ENCODE peak calls at places on chromosomes 2 and 18, in eight cellular contexts. G is dorsolateral prefrontal cortex, Q is AG04450, E is fibroblast of lung, S is spleen, K is heart right ventricle, X is WERI-Rb-1, O is astrocyte of the spinal cord. M is an unnamed sample.
A peak's percentile ranks its signal among the peaks of the same experiment; 100 is the strongest.

GRCh38 chr18:51767293-51767692 is 569.8 kb upstream of the MEX3C start:
- DNase-seq in G (no peak), Q (no peak), E (no peak), S (no peak), K (no peak), X (no peak), O (no peak), M (no peak)

GRCh38 chr2:70906439-70907018 is 29.2 kb upstream of the ATP6V1B1 start:
- DNase-seq in G (no peak), Q (no peak), E (no peak), S (no peak), K (no peak), X (no peak), O (no peak), M (no peak)

GRCh38 chr2:25254961-25255360 is 86.6 kb upstream of the POMC start:
- DNase-seq in G (no peak), Q (no peak), E (no peak), S (no peak), K (no peak), X (no peak), O (no peak), M (no peak)

GRCh38 chr2:206971805-206972204 is 32.5 kb downstream of the CPO start:
- DNase-seq in G (no peak), Q (peak; percentile 47), E (peak; percentile 60), S (no peak), K (no peak), X (no peak), O (no peak), M (peak; percentile 85)

GRCh38 chr2:133667968-133668367 is 99.7 kb upstream of the NCKAP5 start:
- DNase-seq in G (no peak), Q (no peak), E (no peak), S (no peak), K (no peak), X (no peak), O (no peak), M (no peak)

GRCh38 chr2:26609133-26609532 is 32.0 kb downstream of the CIB4 start:
- DNase-seq in G (no peak), Q (no peak), E (no peak), S (no peak), K (no peak), X (no peak), O (no peak), M (no peak)

GRCh38 chr2:47323822-47324171 is 79.2 kb upstream of the MSH2 start:
- DNase-seq in G (no peak), Q (no peak), E (no peak), S (no peak), K (no peak), X (no peak), O (no peak), M (no peak)

GRCh38 chr2:66236067-66236705 is 198.7 kb upstream of the MEIS1 start:
- DNase-seq in G (no peak), Q (no peak), E (no peak), S (no peak), K (peak; percentile 15), X (no peak), O (no peak), M (no peak)

GRCh38 chr2:54629914-54630609 is 93.4 kb upstream of the EML6 start:
- DNase-seq in G (no peak), Q (no peak), E (no peak), S (no peak), K (peak; percentile 81), X (no peak), O (peak; percentile 19), M (peak; percentile 68)

GRCh38 chr18:28789460-28789859 is 612.5 kb upstream of the CDH2 start:
- DNase-seq in G (no peak), Q (no peak), E (no peak), S (no peak), K (no peak), X (no peak), O (no peak), M (no peak)

GRCh38 chr18:49886891-49887764 is 73.8 kb upstream of the ACAA2 start:
- DNase-seq in G (no peak), Q (no peak), E (no peak), S (no peak), K (no peak), X (peak; percentile 71), O (no peak), M (no peak)

GRCh38 chr2:23803965-23804542 is 122.9 kb downstream of the ATAD2B start:
- DNase-seq in G (no peak), Q (peak; percentile 4), E (peak; percentile 43), S (no peak), K (peak; percentile 17), X (peak; percentile 39), O (peak; percentile 25), M (peak; percentile 61)

GRCh38 chr2:105127288-105127915 is 89.5 kb downstream of the MRPS9 start:
- DNase-seq in G (no peak), Q (no peak), E (no peak), S (peak; percentile 62), K (no peak), X (no peak), O (no peak), M (no peak)

GRCh38 chr2:105126353-105126752 is 88.5 kb downstream of the MRPS9 start:
- DNase-seq in G (no peak), Q (no peak), E (no peak), S (no peak), K (no peak), X (no peak), O (no peak), M (no peak)

GRCh38 chr2:105121417-105121816 is 83.5 kb downstream of the MRPS9 start:
- DNase-seq in G (no peak), Q (no peak), E (no peak), S (no peak), K (no peak), X (no peak), O (no peak), M (no peak)

GRCh38 chr2:105125920-105126319 is 88.1 kb downstream of the MRPS9 start:
- DNase-seq in G (no peak), Q (no peak), E (no peak), S (no peak), K (no peak), X (no peak), O (no peak), M (no peak)

DNA sequence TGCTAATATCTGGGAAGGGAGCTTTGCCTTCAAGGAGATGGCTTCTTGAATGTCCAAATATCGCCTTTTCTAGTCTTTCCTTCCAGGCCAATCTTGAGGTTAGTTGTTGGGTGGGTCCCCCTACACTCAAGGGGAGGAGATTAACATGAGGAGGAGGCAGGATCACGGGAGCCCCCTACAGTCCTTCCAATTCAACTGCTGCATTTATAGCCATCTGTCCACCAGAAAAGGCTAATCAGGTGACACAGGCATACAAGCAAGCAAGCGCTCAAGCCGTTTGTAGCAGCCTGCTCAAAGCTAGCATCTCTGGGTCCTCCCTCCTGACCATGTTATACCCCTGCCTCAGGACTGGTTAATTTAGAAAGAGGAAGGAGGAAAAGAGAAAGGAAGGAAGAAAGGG is 87.6 kb downstream of the MRPS9 start:
- DNase-seq in G (no peak), Q (no peak), E (no peak), S (peak; percentile 19), K (no peak), X (peak; percentile 52), O (no peak), M (no peak)
- TF ChIP-seq CTCF in G (no peak), Q (peak; percentile 9), E (peak; percentile 11), S (no peak), K (no peak), X (peak; percentile 72), O (peak; percentile 29), M (peak; percentile 8)

GRCh38 chr2:238866656-238867277 is 18.9 kb downstream of the TWIST2 start:
- DNase-seq in G (no peak), Q (no peak), E (no peak), S (peak; percentile 53), K (no peak), X (no peak), O (no peak), M (no peak)

GRCh38 chr2:238869293-238870124 is 21.6 kb downstream of the TWIST2 start:
- DNase-seq in G (no peak), Q (no peak), E (peak; percentile 70), S (peak; percentile 18), K (no peak), X (no peak), O (peak; percentile 34), M (peak; percentile 74)

GRCh38 chr2:238868616-238869292 is 20.9 kb downstream of the TWIST2 start:
- DNase-seq in G (no peak), Q (no peak), E (peak; percentile 93), S (peak; percentile 67), K (no peak), X (no peak), O (peak; percentile 29), M (peak; percentile 95)

GRCh38 chr2:238865744-238866355 is 18.0 kb downstream of the TWIST2 start:
- DNase-seq in G (no peak), Q (no peak), E (no peak), S (peak; percentile 51), K (no peak), X (no peak), O (no peak), M (no peak)

GRCh38 chr2:238868067-238868524 is 20.2 kb downstream of the TWIST2 start:
- DNase-seq in G (no peak), Q (no peak), E (peak; percentile 74), S (peak; percentile 68), K (no peak), X (no peak), O (peak; percentile 63), M (peak; percentile 78)
- H3K4me3 ChIP-seq in G (no peak overlapping the region), Q (no peak overlapping the region), E (no peak overlapping the region), S (no peak overlapping the region), K (no peak overlapping the region), X (no peak overlapping the region), O (no peak overlapping the region), M (no peak overlapping the region)

DNA sequence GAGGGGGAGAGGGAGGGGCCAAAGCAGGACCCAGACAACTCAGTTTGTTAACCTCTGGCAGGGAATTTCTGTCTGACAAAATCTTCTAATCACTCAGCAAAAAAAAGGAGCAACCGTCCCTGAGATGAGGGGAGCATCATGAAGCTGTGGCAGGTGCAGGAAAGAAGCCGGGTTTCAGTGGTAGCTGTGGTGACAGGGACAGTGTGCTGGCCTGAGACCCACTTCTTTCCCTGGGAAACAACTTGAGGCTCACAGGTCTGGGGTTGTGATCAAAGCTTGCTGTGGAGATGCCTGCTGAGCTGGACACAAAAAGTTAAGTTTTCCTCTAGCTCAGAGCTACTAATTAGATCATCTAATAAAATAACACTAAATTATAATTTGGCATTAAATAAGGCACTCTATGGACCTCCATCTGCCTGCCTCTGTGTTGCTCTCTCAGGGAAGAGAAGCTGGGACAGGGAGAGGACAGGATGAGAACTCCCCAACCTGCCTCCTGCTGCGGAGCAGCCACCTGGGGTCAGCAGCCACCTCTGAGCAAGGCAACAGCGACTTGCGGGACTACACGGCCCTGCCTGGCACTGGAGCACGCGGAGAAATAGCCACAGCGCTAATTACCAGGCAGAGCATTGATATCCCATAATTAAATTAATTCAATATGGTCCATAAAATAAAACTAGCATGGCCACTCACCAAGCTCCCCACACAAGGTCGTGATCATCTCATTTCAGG is 104.6 kb upstream of the TEX51 start:
- DNase-seq in G (no peak), Q (no peak), E (no peak), S (peak; percentile 59), K (no peak), X (peak; percentile 16), O (no peak), M (no peak)
- TF ChIP-seq CTCF in G (no peak), Q (no peak), E (no peak), S (no peak), K (no peak), X (peak; percentile 42), O (no peak), M (no peak)

DNA sequence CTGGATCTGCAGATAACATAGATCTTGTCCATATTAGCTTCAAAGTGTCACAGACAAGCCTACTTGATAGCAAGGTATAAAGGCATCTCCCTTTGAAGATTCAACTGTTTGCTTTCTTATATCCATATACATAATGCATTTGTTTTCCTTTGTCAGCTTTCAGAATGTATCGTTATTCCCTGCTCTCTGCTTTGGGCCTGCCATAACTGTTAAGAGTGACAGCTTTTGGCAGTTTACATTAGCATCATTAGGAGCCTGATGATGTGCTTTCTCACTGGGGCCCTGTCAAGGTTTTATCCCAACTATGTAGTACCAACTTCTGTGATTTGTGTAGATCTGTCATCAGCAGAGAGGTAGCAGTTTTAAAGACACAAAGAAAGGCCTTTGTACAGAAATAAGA is 604.2 kb upstream of the CDH7 start:
- DNase-seq in G (no peak), Q (no peak), E (no peak), S (no peak), K (no peak), X (no peak), O (no peak), M (no peak)
- H3K4me3 ChIP-seq in G (no peak overlapping the region), Q (no peak overlapping the region), E (no peak overlapping the region), S (no peak overlapping the region), K (no peak overlapping the region), X (no peak overlapping the region), O (no peak overlapping the region), M (no peak overlapping the region)